ENCODE peak calls at places on chromosome 22, in eight cellular contexts. One of them, this sample, is unnamed.

GRCh38 chr22:35183917-35184316 is 73.4 kb upstream of the HMGXB4 start:
- DNase-seq in HEK293T: no peak
- DNase-seq in posterior cingulate gyrus: no peak
- DNase-seq in B cell: no peak
- DNase-seq in substantia nigra: no peak
- DNase-seq in HAP-1: no peak
- DNase-seq in GM20000: no peak
- DNase-seq in heart right ventricle: no peak
- DNase-seq in this sample: no peak

GRCh38 chr22:27220349-27220748 is 563.0 kb downstream of the MIAT start:
- DNase-seq in heart right ventricle: no peak
- DNase-seq in GM20000: no peak
- DNase-seq in HAP-1: no peak
- DNase-seq in B cell: no peak
- DNase-seq in posterior cingulate gyrus: no peak
- DNase-seq in substantia nigra: no peak
- DNase-seq in HEK293T: no peak
- DNase-seq in this sample: peak; percentile 37

GRCh38 chr22:43392385-43392989 is 19.3 kb upstream of the MPPED1 start:
- DNase-seq in GM20000: no peak
- DNase-seq in HEK293T: no peak
- DNase-seq in heart right ventricle: no peak
- DNase-seq in substantia nigra: no peak
- DNase-seq in HAP-1: no peak
- DNase-seq in posterior cingulate gyrus: no peak
- DNase-seq in B cell: no peak
- DNase-seq in this sample: no peak

GRCh38 chr22:48478124-48478523 is 1349.5 kb downstream of the BRD1 start:
- DNase-seq in posterior cingulate gyrus: no peak
- DNase-seq in GM20000: no peak
- DNase-seq in substantia nigra: no peak
- DNase-seq in heart right ventricle: no peak
- DNase-seq in HEK293T: no peak
- DNase-seq in B cell: no peak
- DNase-seq in HAP-1: no peak
- DNase-seq in this sample: no peak

GRCh38 chr22:42062506-42063190 is 8.0 kb downstream of the NAGA start:
- DNase-seq in posterior cingulate gyrus: no peak
- DNase-seq in substantia nigra: no peak
- DNase-seq in heart right ventricle: no peak
- DNase-seq in HEK293T: no peak
- DNase-seq in HAP-1: no peak
- DNase-seq in GM20000: no peak
- DNase-seq in B cell: no peak
- DNase-seq in this sample: no peak

GRCh38 chr22:30234786-30235470 is 11.6 kb downstream of the LIF start:
- DNase-seq in B cell: no peak
- DNase-seq in HEK293T: no peak
- DNase-seq in heart right ventricle: no peak
- DNase-seq in GM20000: no peak
- DNase-seq in posterior cingulate gyrus: no peak
- DNase-seq in substantia nigra: no peak
- DNase-seq in HAP-1: no peak
- DNase-seq in this sample: no peak

GRCh38 chr22:45105281-45105700 is 58.4 kb upstream of the NUP50 start:
- DNase-seq in posterior cingulate gyrus: no peak
- DNase-seq in HAP-1: no peak
- DNase-seq in HEK293T: no peak
- DNase-seq in heart right ventricle: no peak
- DNase-seq in GM20000: no peak
- DNase-seq in B cell: no peak
- DNase-seq in substantia nigra: no peak
- DNase-seq in this sample: no peak

GRCh38 chr22:37662039-37662438 is 3.5 kb downstream of the PDXP start:
- DNase-seq in posterior cingulate gyrus: no peak
- DNase-seq in HEK293T: no peak
- DNase-seq in B cell: peak; percentile 50
- DNase-seq in HAP-1: no peak
- DNase-seq in GM20000: no peak
- DNase-seq in substantia nigra: peak; percentile 21
- DNase-seq in heart right ventricle: no peak
- DNase-seq in this sample: no peak

GRCh38 chr22:20128902-20129746 is 2.5 kb upstream of the ZDHHC8 start:
- DNase-seq in posterior cingulate gyrus: no peak
- DNase-seq in heart right ventricle: no peak
- DNase-seq in HAP-1: peak; percentile 34
- DNase-seq in substantia nigra: peak; percentile 37
- DNase-seq in B cell: no peak
- DNase-seq in GM20000: peak; percentile 64
- DNase-seq in HEK293T: peak; percentile 66
- DNase-seq in this sample: peak; percentile 62

GRCh38 chr22:43825651-43826050 is 13.5 kb upstream of the EFCAB6 start:
- DNase-seq in B cell: no peak
- DNase-seq in substantia nigra: no peak
- DNase-seq in HAP-1: no peak
- DNase-seq in posterior cingulate gyrus: peak; percentile 73
- DNase-seq in GM20000: no peak
- DNase-seq in heart right ventricle: no peak
- DNase-seq in HEK293T: no peak
- DNase-seq in this sample: no peak

GRCh38 chr22:44913198-44913983 is 96.4 kb downstream of the PHF21B start:
- DNase-seq in heart right ventricle: no peak
- DNase-seq in HAP-1: no peak
- DNase-seq in B cell: no peak
- DNase-seq in posterior cingulate gyrus: no peak
- DNase-seq in substantia nigra: no peak
- DNase-seq in HEK293T: no peak
- DNase-seq in GM20000: no peak
- DNase-seq in this sample: no peak

GRCh38 chr22:44811141-44811540 is 58.8 kb downstream of the ARHGAP8 start:
- DNase-seq in GM20000: no peak
- DNase-seq in HEK293T: no peak
- DNase-seq in posterior cingulate gyrus: peak; percentile 41
- DNase-seq in heart right ventricle: no peak
- DNase-seq in B cell: no peak
- DNase-seq in HAP-1: no peak
- DNase-seq in substantia nigra: no peak
- DNase-seq in this sample: no peak

GRCh38 chr22:31929126-31929928 is 15.0 kb upstream of the YWHAH start:
- DNase-seq in posterior cingulate gyrus: peak; percentile 83
- DNase-seq in heart right ventricle: peak; percentile 41
- DNase-seq in substantia nigra: no peak
- DNase-seq in GM20000: no peak
- DNase-seq in HEK293T: no peak
- DNase-seq in HAP-1: no peak
- DNase-seq in B cell: no peak
- DNase-seq in this sample: peak; percentile 26

GRCh38 chr22:26994801-26995200 is 337.4 kb downstream of the MIAT start:
- DNase-seq in HEK293T: no peak
- DNase-seq in HAP-1: no peak
- DNase-seq in GM20000: no peak
- DNase-seq in B cell: no peak
- DNase-seq in substantia nigra: no peak
- DNase-seq in posterior cingulate gyrus: no peak
- DNase-seq in heart right ventricle: no peak
- DNase-seq in this sample: no peak

GRCh38 chr22:48579035-48579914 is 1248.4 kb downstream of the BRD1 start:
- DNase-seq in HEK293T: no peak
- DNase-seq in heart right ventricle: no peak
- DNase-seq in B cell: no peak
- DNase-seq in HAP-1: no peak
- DNase-seq in GM20000: no peak
- DNase-seq in substantia nigra: no peak
- DNase-seq in posterior cingulate gyrus: no peak
- DNase-seq in this sample: peak; percentile 30

GRCh38 chr22:36565686-36566085 is 36.7 kb upstream of the EIF3D start:
- DNase-seq in HEK293T: no peak
- DNase-seq in GM20000: no peak
- DNase-seq in substantia nigra: no peak
- DNase-seq in posterior cingulate gyrus: no peak
- DNase-seq in B cell: no peak
- DNase-seq in HAP-1: no peak
- DNase-seq in heart right ventricle: no peak
- DNase-seq in this sample: peak; percentile 33

GRCh38 chr22:46262449-46263207 is 515 bp downstream of the PKDREJ start:
- DNase-seq in GM20000: peak; percentile 63
- DNase-seq in HAP-1: no peak
- DNase-seq in B cell: peak; percentile 38
- DNase-seq in heart right ventricle: peak; percentile 69
- DNase-seq in HEK293T: no peak
- DNase-seq in posterior cingulate gyrus: peak; percentile 62
- DNase-seq in substantia nigra: peak; percentile 36
- DNase-seq in this sample: no peak

GRCh38 chr22:19942886-19943664 is 1.5 kb upstream of the TXNRD2 start:
- DNase-seq in B cell: no peak
- DNase-seq in HAP-1: no peak
- DNase-seq in heart right ventricle: peak; percentile 30
- DNase-seq in GM20000: no peak
- DNase-seq in HEK293T: no peak
- DNase-seq in substantia nigra: no peak
- DNase-seq in posterior cingulate gyrus: no peak
- DNase-seq in this sample: peak; percentile 76